ENCODE peak calls at places on chromosomes 3 and 15, in seven cellular contexts. T is KG1; Z is activated effector memory CD4-positive, alpha-beta T cell treated with Interleukin-2 at 50 U/mL for 16 hours; Q is CD8-positive, alpha-beta memory T cell; D is colonic mucosa; K is activated gamma-delta T cell treated with Interleukin-2 at 50 U/mL for 16 hours; U is GM19239. B is an unnamed sample.

GRCh38 chr15:92164327-92165000 is 229.2 kb upstream of the ST8SIA2 start:
- DNase-seq in T (no peak), Z (no peak), Q (no peak), D (peak; percentile 49), K (no peak), U (no peak), B (no peak)

GRCh38 chr3:40242638-40243037 is 66.9 kb upstream of the EIF1B start:
- DNase-seq in T (no peak), Z (no peak), Q (no peak), D (no peak), K (no peak), U (no peak), B (no peak)

GRCh38 chr3:106552401-106553043 is 683.7 kb upstream of the CBLB start:
- DNase-seq in T (no peak), Z (no peak), Q (no peak), D (no peak), K (no peak), U (no peak), B (no peak)

GRCh38 chr15:94205366-94205765 is 26.0 kb upstream of the MCTP2 start:
- DNase-seq in T (no peak), Z (no peak), Q (no peak), D (no peak), K (no peak), U (no peak), B (no peak)

GRCh38 chr3:108404409-108404808 is 106.0 kb downstream of the MYH15 start:
- DNase-seq in T (no peak), Z (no peak), Q (no peak), D (no peak), K (no peak), U (no peak), B (no peak)

GRCh38 chr15:100707229-100707628 is 104.8 kb downstream of the ASB7 start:
- DNase-seq in T (no peak), Z (no peak), Q (no peak), D (no peak), K (no peak), U (no peak), B (no peak)

GRCh38 chr3:23455084-23455483 is 252.0 kb downstream of the UBE2E2 start:
- DNase-seq in T (peak; percentile 44), Z (no peak), Q (no peak), D (no peak), K (no peak), U (no peak), B (no peak)

GRCh38 chr3:126080970-126081369 is 3.0 kb downstream of the SLC41A3 start:
- DNase-seq in T (no peak), Z (no peak), Q (no peak), D (no peak), K (no peak), U (no peak), B (no peak)

GRCh38 chr3:86969500-86970189 is 21.3 kb downstream of the VGLL3 start:
- DNase-seq in T (peak; percentile 27), Z (no peak), Q (no peak), D (peak; percentile 35), K (no peak), U (peak; percentile 28), B (no peak)

GRCh38 chr3:183924956-183925355 is 40.3 kb upstream of the PARL start:
- DNase-seq in T (no peak), Z (no peak), Q (no peak), D (no peak), K (no peak), U (no peak), B (no peak)

GRCh38 chr3:60779637-60780036 is 471.6 kb downstream of the FHIT start:
- DNase-seq in T (no peak), Z (no peak), Q (no peak), D (no peak), K (no peak), U (no peak), B (no peak)

GRCh38 chr15:38145671-38146111 is 106.9 kb upstream of the SPRED1 start:
- DNase-seq in T (no peak), Z (no peak), Q (no peak), D (no peak), K (no peak), U (no peak), B (no peak)

GRCh38 chr3:187662848-187663407 is 7.3 kb downstream of the SST start:
- DNase-seq in T (no peak), Z (no peak), Q (no peak), D (no peak), K (no peak), U (no peak), B (no peak)

GRCh38 chr3:143363276-143363675 is 243.7 kb downstream of the CHST2 start:
- DNase-seq in T (no peak), Z (no peak), Q (no peak), D (no peak), K (no peak), U (no peak), B (no peak)

GRCh38 chr3:56590814-56591213 is 33.8 kb downstream of the CCDC66 start:
- DNase-seq in T (no peak), Z (no peak), Q (no peak), D (no peak), K (no peak), U (no peak), B (no peak)

B was measured in GDM1.